ENCODE peak calls at places on chromosomes 13 and 19, in seven cellular contexts. One of them, this sample, is unnamed.

GRCh38 chr13:44692173-44692713 is 116.1 kb upstream of the TSC22D1 start:
- DNase-seq in suprapubic skin: no peak
- DNase-seq in esophagus squamous epithelium: no peak
- DNase-seq in uterus: no peak
- DNase-seq in fibroblast of lung: peak; percentile 35
- DNase-seq in A549: peak; percentile 53
- DNase-seq in heart left ventricle: no peak
- DNase-seq in this sample: no peak

GRCh38 chr19:39871886-39872866 is 26.0 kb upstream of the FBL start:
- DNase-seq in esophagus squamous epithelium: no peak
- DNase-seq in A549: no peak
- DNase-seq in uterus: no peak
- DNase-seq in suprapubic skin: no peak
- DNase-seq in heart left ventricle: no peak
- DNase-seq in fibroblast of lung: no peak
- DNase-seq in this sample: no peak

GRCh38 chr19:53532362-53532761 is 5.6 kb upstream of the ZNF331 start:
- DNase-seq in suprapubic skin: no peak
- DNase-seq in uterus: no peak
- DNase-seq in heart left ventricle: no peak
- DNase-seq in fibroblast of lung: no peak
- DNase-seq in A549: no peak
- DNase-seq in esophagus squamous epithelium: no peak
- DNase-seq in this sample: no peak

GRCh38 chr13:27927444-27928352 is 7.9 kb downstream of the PDX1 start:
- DNase-seq in fibroblast of lung: no peak
- DNase-seq in suprapubic skin: no peak
- DNase-seq in A549: no peak
- DNase-seq in heart left ventricle: no peak
- DNase-seq in esophagus squamous epithelium: no peak
- DNase-seq in uterus: no peak
- DNase-seq in this sample: no peak

GRCh38 chr19:38155453-38155852 is 68.6 kb downstream of the DPF1 start:
- DNase-seq in esophagus squamous epithelium: no peak
- DNase-seq in fibroblast of lung: peak; percentile 20
- DNase-seq in heart left ventricle: no peak
- DNase-seq in suprapubic skin: no peak
- DNase-seq in A549: peak; percentile 59
- DNase-seq in uterus: no peak
- DNase-seq in this sample: no peak

GRCh38 chr19:55472463-55472862 is 4.0 kb upstream of the ZNF628 start:
- DNase-seq in fibroblast of lung: peak; percentile 90
- DNase-seq in uterus: no peak
- DNase-seq in A549: peak; percentile 80
- DNase-seq in esophagus squamous epithelium: no peak
- DNase-seq in heart left ventricle: no peak
- DNase-seq in suprapubic skin: no peak
- DNase-seq in this sample: no peak

GRCh38 chr13:44762946-44763345 is 186.8 kb upstream of the TSC22D1 start:
- DNase-seq in uterus: no peak
- DNase-seq in A549: no peak
- DNase-seq in esophagus squamous epithelium: no peak
- DNase-seq in heart left ventricle: no peak
- DNase-seq in fibroblast of lung: peak; percentile 55
- DNase-seq in suprapubic skin: no peak
- DNase-seq in this sample: no peak

GRCh38 chr19:17307876-17308377 is 1.4 kb upstream of the DDA1 start:
- DNase-seq in heart left ventricle: no peak
- DNase-seq in suprapubic skin: no peak
- DNase-seq in uterus: no peak
- DNase-seq in fibroblast of lung: no peak
- DNase-seq in A549: no peak
- DNase-seq in esophagus squamous epithelium: no peak
- DNase-seq in this sample: no peak

GRCh38 chr13:107069107-107069776 is 501.3 kb upstream of the ARGLU1 start:
- DNase-seq in uterus: no peak
- DNase-seq in esophagus squamous epithelium: no peak
- DNase-seq in fibroblast of lung: peak; percentile 15
- DNase-seq in suprapubic skin: no peak
- DNase-seq in heart left ventricle: no peak
- DNase-seq in A549: peak; percentile 1
- DNase-seq in this sample: no peak

GRCh38 chr19:56271096-56271495 is 1.5 kb upstream of the EDDM13 start:
- DNase-seq in uterus: no peak
- DNase-seq in esophagus squamous epithelium: no peak
- DNase-seq in A549: no peak
- DNase-seq in suprapubic skin: no peak
- DNase-seq in fibroblast of lung: no peak
- DNase-seq in heart left ventricle: no peak
- DNase-seq in this sample: no peak

GRCh38 chr13:34357435-34358232 is 539.7 kb downstream of the RFC3 start:
- DNase-seq in suprapubic skin: no peak
- DNase-seq in A549: peak; percentile 66
- DNase-seq in heart left ventricle: no peak
- DNase-seq in esophagus squamous epithelium: no peak
- DNase-seq in uterus: no peak
- DNase-seq in fibroblast of lung: peak; percentile 91
- DNase-seq in this sample: no peak

GRCh38 chr13:48412100-48412556 is 785 bp downstream of the LPAR6 start:
- DNase-seq in heart left ventricle: no peak
- DNase-seq in suprapubic skin: no peak
- DNase-seq in uterus: no peak
- DNase-seq in A549: peak; percentile 19
- DNase-seq in esophagus squamous epithelium: no peak
- DNase-seq in fibroblast of lung: peak; percentile 36
- DNase-seq in this sample: no peak

GRCh38 chr19:33558846-33559245 is 37.3 kb upstream of the PEPD start:
- DNase-seq in uterus: no peak
- DNase-seq in heart left ventricle: no peak
- DNase-seq in suprapubic skin: no peak
- DNase-seq in fibroblast of lung: no peak
- DNase-seq in esophagus squamous epithelium: no peak
- DNase-seq in A549: no peak
- DNase-seq in this sample: no peak

GRCh38 chr13:46684287-46685001 is 112.5 kb downstream of the ESD start:
- DNase-seq in A549: no peak
- DNase-seq in esophagus squamous epithelium: no peak
- DNase-seq in fibroblast of lung: peak; percentile 23
- DNase-seq in uterus: no peak
- DNase-seq in heart left ventricle: no peak
- DNase-seq in suprapubic skin: no peak
- DNase-seq in this sample: no peak

GRCh38 chr13:46686171-46686570 is 110.8 kb downstream of the ESD start:
- DNase-seq in uterus: no peak
- DNase-seq in esophagus squamous epithelium: no peak
- DNase-seq in suprapubic skin: no peak
- DNase-seq in A549: no peak
- DNase-seq in fibroblast of lung: no peak
- DNase-seq in heart left ventricle: no peak
- DNase-seq in this sample: no peak

GRCh38 chr13:46685006-46685730 is 111.8 kb downstream of the ESD start:
- DNase-seq in A549: no peak
- DNase-seq in esophagus squamous epithelium: no peak
- DNase-seq in uterus: no peak
- DNase-seq in fibroblast of lung: no peak
- DNase-seq in heart left ventricle: no peak
- DNase-seq in suprapubic skin: no peak
- DNase-seq in this sample: no peak

GRCh38 chr13:46683879-46684278 is 113.1 kb downstream of the ESD start:
- DNase-seq in esophagus squamous epithelium: no peak
- DNase-seq in A549: no peak
- DNase-seq in uterus: no peak
- DNase-seq in heart left ventricle: no peak
- DNase-seq in fibroblast of lung: peak; percentile 35
- DNase-seq in suprapubic skin: no peak
- DNase-seq in this sample: no peak

GRCh38 chr13:46687810-46688209 is 109.2 kb downstream of the ESD start:
- DNase-seq in suprapubic skin: no peak
- DNase-seq in fibroblast of lung: peak; percentile 43
- DNase-seq in A549: peak; percentile 36
- DNase-seq in esophagus squamous epithelium: no peak
- DNase-seq in heart left ventricle: peak; percentile 32
- DNase-seq in uterus: no peak
- DNase-seq in this sample: no peak
- H3K27ac ChIP-seq in suprapubic skin: no peak overlapping the region
- H3K27ac ChIP-seq in fibroblast of lung: no peak overlapping the region
- H3K27ac ChIP-seq in A549: no peak overlapping the region
- H3K27ac ChIP-seq in esophagus squamous epithelium: no peak overlapping the region
- H3K27ac ChIP-seq in heart left ventricle: no peak overlapping the region
- H3K27ac ChIP-seq in uterus: no peak overlapping the region
- H3K27ac ChIP-seq in this sample: peak overlapping the region; percentile 4

GRCh38 chr13:19052931-19053330 is 128.7 kb downstream of the TUBA3C start:
- DNase-seq in heart left ventricle: no peak
- DNase-seq in uterus: no peak
- DNase-seq in esophagus squamous epithelium: no peak
- DNase-seq in suprapubic skin: no peak
- DNase-seq in A549: no peak
- DNase-seq in fibroblast of lung: no peak
- DNase-seq in this sample: no peak

GRCh38 chr13:19050901-19051300 is 130.7 kb downstream of the TUBA3C start:
- DNase-seq in uterus: no peak
- DNase-seq in suprapubic skin: no peak
- DNase-seq in A549: no peak
- DNase-seq in fibroblast of lung: no peak
- DNase-seq in heart left ventricle: no peak
- DNase-seq in esophagus squamous epithelium: no peak
- DNase-seq in this sample: no peak

GRCh38 chr13:19052180-19052579 is 129.4 kb downstream of the TUBA3C start:
- DNase-seq in A549: no peak
- DNase-seq in fibroblast of lung: no peak
- DNase-seq in heart left ventricle: no peak
- DNase-seq in suprapubic skin: no peak
- DNase-seq in esophagus squamous epithelium: no peak
- DNase-seq in uterus: no peak
- DNase-seq in this sample: no peak

GRCh38 chr13:19055611-19056010 is 126.0 kb downstream of the TUBA3C start:
- DNase-seq in uterus: no peak
- DNase-seq in A549: no peak
- DNase-seq in heart left ventricle: no peak
- DNase-seq in fibroblast of lung: no peak
- DNase-seq in suprapubic skin: no peak
- DNase-seq in esophagus squamous epithelium: no peak
- DNase-seq in this sample: no peak

DNA sequence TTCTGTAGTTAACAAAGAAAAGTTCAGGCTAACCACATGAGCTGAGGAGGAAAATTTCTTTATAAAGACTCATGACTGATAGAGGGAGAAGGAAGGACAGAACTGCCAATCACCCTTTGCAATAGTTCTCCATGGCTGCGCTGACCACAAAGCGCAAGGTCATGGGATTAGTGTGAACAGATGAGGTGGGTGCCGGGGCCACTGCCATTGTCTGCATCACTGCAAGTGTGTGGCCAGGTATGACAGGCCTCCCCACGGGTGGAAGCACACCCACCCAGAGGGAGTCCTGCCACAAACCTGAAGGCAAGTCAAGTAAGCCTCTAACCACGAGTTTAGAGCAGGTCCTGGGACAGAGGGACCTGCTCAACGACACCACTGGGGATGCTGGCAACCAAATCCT is 128.1 kb downstream of the TUBA3C start:
- DNase-seq in uterus: no peak
- DNase-seq in esophagus squamous epithelium: no peak
- DNase-seq in A549: no peak
- DNase-seq in fibroblast of lung: no peak
- DNase-seq in heart left ventricle: no peak
- DNase-seq in suprapubic skin: no peak
- DNase-seq in this sample: no peak
- H3K9me3 ChIP-seq in uterus: no peaks in the 10 kb centered on the region
- H3K9me3 ChIP-seq in esophagus squamous epithelium: no peaks in the 10 kb centered on the region
- H3K9me3 ChIP-seq in A549: no peaks in the 10 kb centered on the region
- H3K9me3 ChIP-seq in fibroblast of lung: peaks cover 4% of the 10 kb centered on the region
- H3K9me3 ChIP-seq in heart left ventricle: no peaks in the 10 kb centered on the region
- H3K9me3 ChIP-seq in suprapubic skin: no peaks in the 10 kb centered on the region
- H3K9me3 ChIP-seq in this sample: no peaks in the 10 kb centered on the region

DNA sequence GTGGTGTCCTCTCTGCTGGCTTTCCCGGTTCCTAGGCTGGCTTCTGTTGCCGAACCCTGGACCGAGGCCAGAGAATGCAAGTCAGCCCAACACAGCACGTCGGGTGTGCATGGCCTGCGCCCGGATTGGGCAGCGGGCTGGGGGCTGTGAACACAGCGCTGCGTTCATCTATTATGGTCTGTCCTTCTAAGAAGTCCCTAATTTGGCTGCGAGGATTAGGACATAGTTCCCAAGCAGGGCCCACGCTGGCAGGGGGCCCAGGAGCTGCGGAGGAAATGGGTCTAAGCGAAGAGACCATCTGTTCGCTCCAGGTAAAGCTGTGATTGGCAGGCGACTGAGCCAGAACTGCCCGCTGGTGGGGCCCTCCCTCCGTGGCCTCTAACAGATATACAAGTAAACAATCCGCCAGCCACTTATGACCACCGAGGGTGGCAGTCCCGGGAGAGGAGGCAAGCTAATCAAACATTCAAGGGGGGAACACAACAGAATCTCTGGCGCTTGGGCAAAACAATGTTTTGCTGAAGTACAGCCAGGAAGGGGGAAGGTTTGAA is 6.0 kb downstream of the SYCE2 start:
- DNase-seq in esophagus squamous epithelium: no peak
- DNase-seq in suprapubic skin: peak; percentile 75
- DNase-seq in A549: no peak
- DNase-seq in heart left ventricle: peak; percentile 73
- DNase-seq in fibroblast of lung: peak; percentile 59
- DNase-seq in uterus: peak; percentile 61
- DNase-seq in this sample: peak; percentile 71
- H3K27ac ChIP-seq in esophagus squamous epithelium: peak overlapping the region; percentile 64
- H3K27ac ChIP-seq in suprapubic skin: peak overlapping the region; percentile 83
- H3K27ac ChIP-seq in A549: no peak overlapping the region
- H3K27ac ChIP-seq in heart left ventricle: peak overlapping the region; percentile 84
- H3K27ac ChIP-seq in fibroblast of lung: no peak overlapping the region
- H3K27ac ChIP-seq in uterus: peak overlapping the region; percentile 13
- H3K27ac ChIP-seq in this sample: peak overlapping the region; percentile 74

GRCh38 chr19:57789288-57789687 is 19.8 kb downstream of the ZNF586 start:
- DNase-seq in A549: no peak
- DNase-seq in esophagus squamous epithelium: no peak
- DNase-seq in fibroblast of lung: no peak
- DNase-seq in uterus: no peak
- DNase-seq in heart left ventricle: no peak
- DNase-seq in suprapubic skin: no peak
- DNase-seq in this sample: no peak

GRCh38 chr19:57786906-57787305 is 17.4 kb downstream of the ZNF586 start:
- DNase-seq in uterus: no peak
- DNase-seq in esophagus squamous epithelium: no peak
- DNase-seq in heart left ventricle: no peak
- DNase-seq in suprapubic skin: no peak
- DNase-seq in fibroblast of lung: no peak
- DNase-seq in A549: no peak
- DNase-seq in this sample: no peak

GRCh38 chr19:57788114-57788692 is 18.7 kb downstream of the ZNF586 start:
- DNase-seq in fibroblast of lung: no peak
- DNase-seq in esophagus squamous epithelium: no peak
- DNase-seq in uterus: no peak
- DNase-seq in A549: no peak
- DNase-seq in heart left ventricle: no peak
- DNase-seq in suprapubic skin: no peak
- DNase-seq in this sample: no peak

DNA sequence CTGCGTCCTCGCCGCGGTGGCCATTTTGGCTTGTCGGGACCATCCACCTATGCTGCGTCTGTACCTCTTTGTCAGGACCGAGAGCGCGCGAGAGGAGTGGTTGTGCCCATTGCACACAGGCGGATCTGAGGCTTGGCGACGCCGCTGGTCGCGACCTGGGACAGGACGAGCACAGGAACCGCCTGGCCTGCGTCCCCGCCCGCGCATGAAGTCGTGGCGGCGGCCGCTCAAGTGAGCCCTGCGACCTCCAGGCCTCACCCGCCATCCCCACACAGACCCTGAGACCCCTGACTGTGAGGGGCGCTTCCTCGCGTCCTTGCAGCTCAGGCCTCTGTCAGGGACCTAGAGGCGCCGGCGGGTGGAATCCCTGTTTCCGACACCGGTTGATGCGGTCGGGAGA is 16.8 kb downstream of the ZNF586 start:
- DNase-seq in suprapubic skin: no peak
- DNase-seq in heart left ventricle: no peak
- DNase-seq in uterus: no peak
- DNase-seq in esophagus squamous epithelium: no peak
- DNase-seq in A549: no peak
- DNase-seq in fibroblast of lung: no peak
- DNase-seq in this sample: no peak
- H3K9me3 ChIP-seq in suprapubic skin: peaks cover 34% of the 10 kb centered on the region
- H3K9me3 ChIP-seq in heart left ventricle: no peaks in the 10 kb centered on the region
- H3K9me3 ChIP-seq in uterus: no peaks in the 10 kb centered on the region
- H3K9me3 ChIP-seq in esophagus squamous epithelium: no peaks in the 10 kb centered on the region
- H3K9me3 ChIP-seq in A549: peaks cover 94% of the 10 kb centered on the region
- H3K9me3 ChIP-seq in fibroblast of lung: peaks cover 2% of the 10 kb centered on the region
- H3K9me3 ChIP-seq in this sample: no peaks in the 10 kb centered on the region

This sample was measured in heart right ventricle.